ENCODE peak calls at places on chromosomes 11 and 22, in ten cellular contexts. V is PC-9, Y is Caco-2, F is GM23338, X is psoas muscle, N is DND-41, I is SK-N-SH, K is astrocyte of the spinal cord, R is Panc1, D is GM12864. J is an unnamed sample.

GRCh38 chr11:125070699-125071254 is 7.7 kb downstream of the SLC37A2 start:
- DNase-seq in K (peak), X (peak), R (no peak), N (no peak), D (peak), F (no peak), Y (peak), V (peak), I (no peak), J (peak)

GRCh38 chr11:56296877-56297276 is 4.8 kb upstream of the OR8H1 start:
- DNase-seq in Y (no peak), D (no peak), X (no peak), I (no peak), V (no peak), R (no peak), N (no peak), F (no peak), K (no peak), J (no peak)

GRCh38 chr11:60872124-60872951 is 5.0 kb downstream of the ZP1 start:
- DNase-seq in K (peak), R (no peak), N (peak), I (peak), D (no peak), Y (no peak), V (no peak), X (no peak), F (no peak), J (peak)

GRCh38 chr11:75811485-75811884 is 3.5 kb upstream of the UVRAG start:
- DNase-seq in I (no peak), V (no peak), F (no peak), Y (no peak), K (no peak), D (no peak), R (no peak), N (no peak), X (no peak), J (no peak)

GRCh38 chr11:60756307-60757032 is at the start of gene MS4A15:
- DNase-seq in N (peak), D (peak), V (no peak), I (peak), Y (peak), R (no peak), X (no peak), K (peak), F (peak), J (peak)

GRCh38 chr11:128725630-128726461 is 32.0 kb downstream of the FLI1 start:
- DNase-seq in R (no peak), N (peak), D (peak), K (peak), I (no peak), F (no peak), X (no peak), Y (no peak), V (no peak), J (peak)

GRCh38 chr11:83508804-83509203 is 222.6 kb upstream of the CCDC90B start:
- DNase-seq in I (no peak), X (no peak), N (no peak), D (no peak), R (no peak), K (no peak), F (no peak), V (no peak), Y (no peak), J (no peak)

GRCh38 chr11:32892355-32893090 is at the start of gene QSER1:
- DNase-seq in Y (peak), X (peak), K (peak), R (peak), N (peak), D (no peak), F (peak), V (peak), I (peak), J (peak)

GRCh38 chr11:45930951-45931563 is 8.6 kb downstream of the LARGE2 start:
- DNase-seq in N (no peak), R (no peak), I (no peak), X (no peak), Y (no peak), D (no peak), V (no peak), F (no peak), K (no peak), J (no peak)

GRCh38 chr11:83641511-83641910 is 355.3 kb upstream of the CCDC90B start:
- DNase-seq in X (no peak), K (no peak), I (no peak), N (no peak), D (no peak), F (peak), Y (no peak), V (no peak), R (no peak), J (peak)

GRCh38 chr11:111846640-111847039 is 24.7 kb downstream of the ALG9 start:
- DNase-seq in F (no peak), Y (no peak), I (no peak), N (no peak), V (peak), X (no peak), K (peak), R (no peak), D (no peak), J (peak)

GRCh38 chr22:44486538-44486937 is 11.5 kb downstream of the RTL6 start:
- DNase-seq in D (no peak), F (no peak), Y (no peak), R (no peak), N (no peak), X (no peak), K (no peak), I (no peak), V (peak), J (no peak)

GRCh38 chr11:44658451-44658850 is 68.3 kb upstream of the TSPAN18 start:
- DNase-seq in X (no peak), I (peak), N (no peak), Y (no peak), V (no peak), K (no peak), D (no peak), F (peak), R (no peak), J (peak)

GRCh38 chr11:33060271-33060670 is 20.9 kb downstream of the TCP11L1 start:
- DNase-seq in Y (no peak), K (no peak), F (no peak), D (no peak), X (no peak), I (no peak), R (no peak), V (no peak), N (no peak), J (no peak)

GRCh38 chr11:10925149-10925926 is 67.5 kb upstream of the ZBED5 start:
- DNase-seq in I (no peak), N (no peak), Y (peak), R (no peak), D (no peak), X (no peak), K (no peak), F (peak), V (no peak), J (no peak)

GRCh38 chr22:24465566-24465965 is 29.6 kb upstream of the UPB1 start:
- DNase-seq in F (no peak), R (no peak), K (peak), I (no peak), X (no peak), V (peak), N (no peak), Y (peak), D (no peak), J (peak)

GRCh38 chr11:1780700-1781592 is 17.2 kb upstream of the CTSD start:
- DNase-seq in R (no peak), N (no peak), Y (no peak), F (no peak), K (no peak), D (no peak), X (peak), I (peak), V (no peak), J (no peak)

GRCh38 chr11:66371627-66372415 is at the start of gene SLC29A2:
- DNase-seq in X (peak), F (peak), K (no peak), V (peak), D (no peak), N (peak), R (no peak), I (peak), Y (peak), J (no peak)

GRCh38 chr11:8375460-8375859 is 111.8 kb upstream of the LMO1 start:
- DNase-seq in X (no peak), K (no peak), F (no peak), D (no peak), V (no peak), I (no peak), R (no peak), N (no peak), Y (no peak), J (no peak)

GRCh38 chr22:40179535-40179934 is 1.8 kb downstream of the TNRC6B start:
- DNase-seq in X (no peak), N (no peak), K (no peak), V (no peak), Y (no peak), F (no peak), D (no peak), R (no peak), I (no peak), J (no peak)

GRCh38 chr22:40180403-40180802 is 2.7 kb downstream of the TNRC6B start:
- DNase-seq in X (no peak), R (no peak), Y (no peak), F (no peak), V (no peak), K (no peak), D (no peak), I (no peak), N (no peak), J (no peak)

GRCh38 chr22:40181323-40181722 is 3.6 kb downstream of the TNRC6B start:
- DNase-seq in Y (no peak), F (no peak), N (no peak), D (no peak), K (no peak), R (no peak), V (no peak), X (no peak), I (no peak), J (no peak)

GRCh38 chr22:40183029-40183581 is 5.4 kb downstream of the TNRC6B start:
- DNase-seq in K (peak), Y (peak), I (no peak), D (no peak), R (no peak), V (peak), F (no peak), X (no peak), N (no peak), J (peak)

GRCh38 chr22:40182231-40182835 is 4.6 kb downstream of the TNRC6B start:
- DNase-seq in Y (no peak), I (no peak), D (no peak), N (no peak), K (no peak), F (no peak), V (no peak), X (no peak), R (no peak), J (no peak)
- H3K4me3 ChIP-seq in Y (no peak), I (no peak), D (no peak), N (no peak), K (no peak), F (no peak), V (no peak), X (peak), R (no peak), J (no peak)

DNA sequence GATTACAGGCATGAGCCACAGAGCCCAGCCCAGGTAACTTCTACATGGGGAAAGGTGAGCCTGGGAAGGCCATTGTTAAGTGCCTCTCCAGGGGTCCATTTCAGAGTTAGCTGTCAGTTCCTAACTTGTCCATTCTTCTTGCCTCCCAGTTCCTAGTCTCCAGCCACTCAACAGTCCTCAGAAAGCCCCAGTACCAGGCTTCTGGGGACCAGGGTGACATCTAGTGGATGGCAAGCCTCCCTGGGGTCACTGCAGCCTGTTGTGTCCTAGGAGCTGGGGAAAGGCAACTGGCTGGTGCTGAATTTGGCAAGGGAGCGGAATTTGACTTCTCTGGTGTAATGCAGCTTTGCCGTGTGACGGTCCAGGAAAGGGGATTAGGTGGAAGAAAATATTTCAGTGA is 2.1 kb downstream of the LGALS12 start:
- DNase-seq in N (peak), I (peak), F (peak), X (peak), D (no peak), V (peak), R (peak), K (no peak), Y (peak), J (no peak)
- TF ChIP-seq CTCF in N (peak), I (peak), F (peak), X (peak), D (peak), V (peak), R (peak), K (peak), Y (peak), J (peak)

GRCh38 chr22:49773531-49773930 is 54.1 kb downstream of the BRD1 start:
- DNase-seq in N (no peak), R (no peak), F (no peak), I (no peak), V (no peak), D (no peak), K (no peak), Y (no peak), X (no peak), J (no peak)

GRCh38 chr22:49770454-49771265 is 57.0 kb downstream of the BRD1 start:
- DNase-seq in V (no peak), I (no peak), X (peak), R (no peak), N (no peak), K (no peak), D (no peak), Y (no peak), F (no peak), J (no peak)

GRCh38 chr22:49772692-49773091 is 55.0 kb downstream of the BRD1 start:
- DNase-seq in N (peak), R (no peak), D (no peak), X (peak), Y (no peak), F (no peak), I (no peak), K (no peak), V (no peak), J (no peak)

GRCh38 chr22:49769691-49770315 is 57.9 kb downstream of the BRD1 start:
- DNase-seq in R (no peak), Y (no peak), I (no peak), N (no peak), D (no peak), X (peak), F (no peak), K (no peak), V (no peak), J (no peak)

GRCh38 chr22:49771266-49772065 is 56.2 kb downstream of the BRD1 start:
- DNase-seq in F (peak), K (no peak), R (no peak), I (no peak), X (peak), Y (no peak), D (no peak), N (no peak), V (no peak), J (no peak)
- H3K4me3 ChIP-seq in F (peak), K (no peak), R (no peak), I (no peak), X (no peak), Y (no peak), D (no peak), N (no peak), V (no peak), J (no peak)

DNA sequence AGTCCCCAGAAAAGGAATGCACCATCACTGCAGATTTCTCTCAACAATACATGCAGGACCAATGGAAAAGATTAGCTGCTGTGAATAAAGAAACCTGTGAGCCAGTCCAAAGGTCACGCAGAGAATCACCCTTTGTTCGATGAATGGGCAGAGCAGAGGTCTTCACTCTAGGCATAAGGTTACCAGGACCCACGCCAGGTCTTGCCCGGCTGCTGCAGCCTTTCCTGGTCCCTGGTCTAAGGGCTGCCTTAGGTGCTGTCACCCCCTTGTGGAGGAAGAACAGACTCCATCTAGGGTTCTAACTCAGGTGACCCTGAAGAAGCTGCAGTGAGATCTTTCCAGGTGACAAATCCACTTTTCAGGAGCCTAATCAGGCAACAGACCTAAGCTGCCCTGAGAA is 29.0 kb upstream of the NAP1L4 start:
- DNase-seq in N (no peak), X (no peak), I (peak), K (no peak), V (peak), F (peak), Y (no peak), D (no peak), R (no peak), J (peak)
- TF ChIP-seq CTCF in N (peak), X (peak), I (peak), K (peak), V (peak), F (peak), Y (peak), D (peak), R (no peak), J (peak)

DNA sequence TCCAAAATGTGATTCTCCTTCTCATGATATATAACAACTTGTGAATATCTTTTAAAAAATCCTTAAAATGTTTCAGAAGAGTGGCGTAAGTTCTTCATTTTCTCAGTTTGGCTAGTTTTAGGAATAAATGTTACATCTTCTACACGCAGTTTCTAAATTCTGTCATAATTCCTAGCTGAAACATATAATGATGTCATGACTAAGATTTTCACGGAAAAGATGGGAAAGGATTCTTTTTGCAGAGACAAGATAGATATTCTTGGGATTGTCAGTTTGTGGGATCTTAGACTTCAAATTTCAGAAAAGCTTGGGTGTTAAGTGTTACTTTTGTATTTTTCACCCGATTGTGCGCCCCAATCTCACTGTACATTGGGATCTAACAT is 1.7 kb downstream of the EED start:
- DNase-seq in F (no peak), V (no peak), I (no peak), X (no peak), K (no peak), N (no peak), D (no peak), R (no peak), Y (no peak), J (no peak)
- H3K4me3 ChIP-seq in F (peak), V (peak), I (peak), X (peak), K (peak), N (peak), D (peak), R (peak), Y (peak), J (peak)

DNA sequence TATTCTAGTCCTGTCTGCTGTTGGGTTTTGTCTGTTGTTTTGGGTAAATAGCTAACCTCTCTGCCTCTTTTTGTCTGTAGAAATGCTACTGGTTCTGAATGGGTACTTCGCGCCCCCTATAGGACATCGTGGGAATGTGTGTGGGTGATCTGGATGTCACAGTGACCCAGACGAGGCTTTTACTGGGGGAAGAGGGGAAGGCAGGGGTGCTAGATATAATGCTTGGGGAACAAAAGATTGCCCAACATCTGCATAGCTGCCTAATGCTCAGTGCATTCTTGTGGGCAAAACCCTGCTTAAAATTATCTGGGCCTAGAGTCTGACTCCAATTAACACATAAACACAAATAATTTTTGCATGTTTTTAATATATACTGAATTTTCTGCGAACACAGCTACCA is 57.7 kb downstream of the BMAL1 start:
- DNase-seq in F (peak), N (peak), X (peak), R (no peak), D (no peak), V (no peak), Y (peak), I (peak), K (peak), J (peak)
- TF ChIP-seq CTCF in F (peak), N (peak), X (peak), R (peak), D (peak), V (peak), Y (peak), I (peak), K (peak), J (peak)

J was measured in fibroblast of pulmonary artery.